ENCODE peak calls at places on chromosomes 5 and 9, in seven cellular contexts. C, A, H, B, Z, S and W are unnamed samples.

GRCh38 chr5:58582411-58583393 is at the start of gene RAB3C:
- DNase-seq in Z (peak), C (peak), A (peak), S (peak), H (no peak), B (peak), W (peak)

GRCh38 chr5:39021413-39021812 is 52.8 kb downstream of the RICTOR start:
- DNase-seq in S (no peak), Z (no peak), H (no peak), B (no peak), C (no peak), A (no peak), W (no peak)

GRCh38 chr9:135341612-135342169 is 137.9 kb upstream of the PPP1R26 start:
- DNase-seq in C (no peak), B (no peak), Z (no peak), S (no peak), A (peak), H (no peak), W (no peak)

GRCh38 chr9:83133316-83133715 is 70.4 kb upstream of the RASEF start:
- DNase-seq in Z (no peak), S (no peak), A (no peak), H (peak), C (no peak), B (peak), W (peak)

GRCh38 chr9:91700475-91700874 is 249.6 kb downstream of the ROR2 start:
- DNase-seq in B (no peak), S (no peak), A (no peak), C (no peak), H (no peak), Z (no peak), W (no peak)

GRCh38 chr5:67095346-67095871 is 101.2 kb downstream of the CD180 start:
- DNase-seq in Z (peak), S (peak), C (no peak), H (no peak), A (no peak), B (no peak), W (peak)

GRCh38 chr5:107324071-107324470 is 346.7 kb downstream of the EFNA5 start:
- DNase-seq in Z (no peak), A (no peak), B (peak), S (no peak), C (no peak), H (no peak), W (no peak)

GRCh38 chr9:99818439-99818992 is 3.2 kb upstream of the NR4A3 start:
- DNase-seq in Z (no peak), S (peak), A (no peak), H (peak), B (no peak), C (peak), W (no peak)

GRCh38 chr5:156513123-156513814 is 186.3 kb downstream of the SGCD start:
- DNase-seq in C (no peak), Z (no peak), H (no peak), S (no peak), A (no peak), B (no peak), W (no peak)

GRCh38 chr9:34085581-34086500 is 37.2 kb upstream of the UBAP2 start:
- DNase-seq in S (no peak), H (peak), Z (no peak), A (no peak), C (no peak), B (no peak), W (no peak)

GRCh38 chr9:86783884-86784283 is 163.4 kb downstream of the GAS1 start:
- DNase-seq in Z (no peak), H (no peak), C (no peak), B (peak), S (no peak), A (no peak), W (peak)

GRCh38 chr9:36316629-36317317 is 58.5 kb upstream of the GNE start:
- DNase-seq in Z (no peak), B (no peak), A (peak), S (no peak), C (no peak), H (no peak), W (peak)

GRCh38 chr9:126861707-126862460 is 1.4 kb downstream of the ZBTB34 start:
- DNase-seq in A (no peak), C (no peak), Z (no peak), H (peak), B (peak), S (no peak), W (peak)

GRCh38 chr5:14039576-14039975 is 95.1 kb upstream of the DNAH5 start:
- DNase-seq in H (no peak), A (no peak), B (peak), C (no peak), Z (no peak), S (no peak), W (peak)

GRCh38 chr5:109567374-109568044 is 122.2 kb upstream of the MAN2A1 start:
- DNase-seq in H (no peak), B (peak), S (peak), A (no peak), Z (no peak), C (no peak), W (no peak)

GRCh38 chr9:83138422-83139135 is 75.6 kb upstream of the RASEF start:
- DNase-seq in Z (no peak), C (no peak), H (no peak), A (no peak), S (no peak), B (no peak), W (no peak)

GRCh38 chr5:111635946-111636315 is 121.1 kb downstream of the NREP start:
- DNase-seq in S (no peak), H (no peak), C (no peak), Z (no peak), A (no peak), B (no peak), W (no peak)

GRCh38 chr5:153629027-153629426 is 138.6 kb downstream of the GRIA1 start:
- DNase-seq in H (peak), A (no peak), S (peak), Z (no peak), B (peak), C (peak), W (peak)